ENCODE peak calls at places on chromosomes 16 and 17, in seven cellular contexts. One of them, this sample, is unnamed.

GRCh38 chr16:1723450-1724147 is 17.6 kb downstream of the MAPK8IP3 start:
- DNase-seq in IMR-90: peak
- DNase-seq in SK-N-SH: peak
- DNase-seq in K562: peak
- DNase-seq in HepG2: peak
- DNase-seq in GM12878: no peak
- DNase-seq in A549: peak
- DNase-seq in this sample: peak

GRCh38 chr16:4182581-4183257 is 59.2 kb downstream of the SRL start:
- DNase-seq in IMR-90: no peak
- DNase-seq in SK-N-SH: no peak
- DNase-seq in K562: no peak
- DNase-seq in HepG2: no peak
- DNase-seq in GM12878: no peak
- DNase-seq in A549: no peak
- DNase-seq in this sample: no peak

GRCh38 chr16:22357635-22357971 is 16.8 kb downstream of the CDR2 start:
- DNase-seq in IMR-90: no peak
- DNase-seq in SK-N-SH: no peak
- DNase-seq in K562: no peak
- DNase-seq in HepG2: no peak
- DNase-seq in GM12878: no peak
- DNase-seq in A549: no peak
- DNase-seq in this sample: no peak

GRCh38 chr17:29566473-29567361 is at the start of gene ABHD15:
- DNase-seq in IMR-90: peak
- DNase-seq in SK-N-SH: peak
- DNase-seq in K562: no peak
- DNase-seq in HepG2: peak
- DNase-seq in GM12878: no peak
- DNase-seq in A549: peak
- DNase-seq in this sample: no peak

GRCh38 chr17:82242977-82243647 is 14.3 kb downstream of the SLC16A3 start:
- DNase-seq in IMR-90: peak
- DNase-seq in SK-N-SH: peak
- DNase-seq in K562: no peak
- DNase-seq in HepG2: peak
- DNase-seq in GM12878: no peak
- DNase-seq in A549: no peak
- DNase-seq in this sample: no peak

GRCh38 chr17:50908860-50909764 is 43.0 kb upstream of the TOB1 start:
- DNase-seq in IMR-90: no peak
- DNase-seq in SK-N-SH: no peak
- DNase-seq in K562: no peak
- DNase-seq in HepG2: peak
- DNase-seq in GM12878: no peak
- DNase-seq in A549: no peak
- DNase-seq in this sample: no peak

GRCh38 chr16:70478912-70479341 is 24.5 kb downstream of the FCSK start:
- DNase-seq in IMR-90: no peak
- DNase-seq in SK-N-SH: no peak
- DNase-seq in K562: no peak
- DNase-seq in HepG2: no peak
- DNase-seq in GM12878: no peak
- DNase-seq in A549: no peak
- DNase-seq in this sample: no peak

GRCh38 chr17:63450551-63450950 is 4.4 kb upstream of the CYB561 start:
- DNase-seq in IMR-90: peak
- DNase-seq in SK-N-SH: peak
- DNase-seq in K562: no peak
- DNase-seq in HepG2: no peak
- DNase-seq in GM12878: no peak
- DNase-seq in A549: no peak
- DNase-seq in this sample: no peak

GRCh38 chr17:50055055-50055425 is 870 bp upstream of the ITGA3 start:
- DNase-seq in IMR-90: no peak
- DNase-seq in SK-N-SH: no peak
- DNase-seq in K562: no peak
- DNase-seq in HepG2: no peak
- DNase-seq in GM12878: no peak
- DNase-seq in A549: no peak
- DNase-seq in this sample: peak

GRCh38 chr17:51189628-51190027 is 23.4 kb downstream of the NME2 start:
- DNase-seq in IMR-90: peak
- DNase-seq in SK-N-SH: no peak
- DNase-seq in K562: no peak
- DNase-seq in HepG2: no peak
- DNase-seq in GM12878: no peak
- DNase-seq in A549: no peak
- DNase-seq in this sample: no peak

GRCh38 chr17:73050797-73051196 is 41.7 kb downstream of the SLC39A11 start:
- DNase-seq in IMR-90: no peak
- DNase-seq in SK-N-SH: no peak
- DNase-seq in K562: no peak
- DNase-seq in HepG2: no peak
- DNase-seq in GM12878: no peak
- DNase-seq in A549: no peak
- DNase-seq in this sample: no peak

GRCh38 chr17:16282522-16282921 is 65.5 kb downstream of the PIGL start:
- DNase-seq in IMR-90: peak
- DNase-seq in SK-N-SH: no peak
- DNase-seq in K562: no peak
- DNase-seq in HepG2: no peak
- DNase-seq in GM12878: no peak
- DNase-seq in A549: no peak
- DNase-seq in this sample: no peak

GRCh38 chr17:66959641-66960375 is 4.7 kb upstream of the CACNG4 start:
- DNase-seq in IMR-90: no peak
- DNase-seq in SK-N-SH: no peak
- DNase-seq in K562: no peak
- DNase-seq in HepG2: no peak
- DNase-seq in GM12878: no peak
- DNase-seq in A549: no peak
- DNase-seq in this sample: no peak

GRCh38 chr16:69762843-69763556 is 868 bp downstream of the WWP2 start:
- DNase-seq in IMR-90: peak
- DNase-seq in SK-N-SH: no peak
- DNase-seq in K562: peak
- DNase-seq in HepG2: peak
- DNase-seq in GM12878: no peak
- DNase-seq in A549: no peak
- DNase-seq in this sample: no peak

GRCh38 chr17:75504347-75505151 is 10.8 kb downstream of the CASKIN2 start:
- DNase-seq in IMR-90: no peak
- DNase-seq in SK-N-SH: peak
- DNase-seq in K562: peak
- DNase-seq in HepG2: peak
- DNase-seq in GM12878: no peak
- DNase-seq in A549: peak
- DNase-seq in this sample: peak

GRCh38 chr16:88770459-88771293 is 14.3 kb downstream of the PIEZO1 start:
- DNase-seq in IMR-90: peak
- DNase-seq in SK-N-SH: peak
- DNase-seq in K562: peak
- DNase-seq in HepG2: peak
- DNase-seq in GM12878: no peak
- DNase-seq in A549: no peak
- DNase-seq in this sample: peak

GRCh38 chr16:68332411-68333121 is 21.7 kb downstream of the PRMT7 start:
- DNase-seq in IMR-90: peak
- DNase-seq in SK-N-SH: peak
- DNase-seq in K562: no peak
- DNase-seq in HepG2: peak
- DNase-seq in GM12878: no peak
- DNase-seq in A549: no peak
- DNase-seq in this sample: no peak

GRCh38 chr17:49996495-49997255 is 1.7 kb upstream of the DLX3 start:
- DNase-seq in IMR-90: peak
- DNase-seq in SK-N-SH: peak
- DNase-seq in K562: peak
- DNase-seq in HepG2: no peak
- DNase-seq in GM12878: no peak
- DNase-seq in A549: peak
- DNase-seq in this sample: peak

GRCh38 chr17:83091257-83092141 is 12.1 kb downstream of the METRNL start:
- DNase-seq in IMR-90: no peak
- DNase-seq in SK-N-SH: no peak
- DNase-seq in K562: no peak
- DNase-seq in HepG2: peak
- DNase-seq in GM12878: no peak
- DNase-seq in A549: no peak
- DNase-seq in this sample: no peak

DNA sequence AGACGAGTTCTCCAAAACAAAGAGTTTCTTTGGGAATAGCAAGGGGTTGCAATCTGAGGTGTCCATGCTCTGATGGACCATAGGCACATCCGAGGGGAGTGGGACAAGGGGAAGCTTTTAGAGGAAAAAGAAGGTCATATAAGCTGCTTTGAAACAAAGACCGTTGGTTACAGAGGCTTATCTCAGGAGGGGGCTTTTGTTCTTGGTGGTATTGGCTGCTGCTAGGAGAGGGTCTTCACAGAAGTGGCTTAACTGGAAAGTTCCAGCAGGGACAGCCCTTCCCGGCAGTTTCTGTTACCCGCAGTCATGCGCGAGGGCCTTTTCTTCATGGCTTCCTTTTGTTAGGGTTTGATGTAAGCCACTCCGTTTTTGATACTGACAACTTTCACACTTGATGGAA is 76.0 kb downstream of the RAP1GAP2 start:
- DNase-seq in IMR-90: no peak
- DNase-seq in SK-N-SH: no peak
- DNase-seq in K562: no peak
- DNase-seq in HepG2: no peak
- DNase-seq in GM12878: no peak
- DNase-seq in A549: no peak
- DNase-seq in this sample: no peak
- TF ChIP-seq RFX5 in IMR-90: no peak
- TF ChIP-seq RFX5 in SK-N-SH: no peak
- TF ChIP-seq RFX5 in K562: no peak
- TF ChIP-seq RFX5 in HepG2: no peak
- TF ChIP-seq RFX5 in GM12878: no peak
- TF ChIP-seq RFX5 in A549: no peak
- TF ChIP-seq RFX5 in this sample: no peak

GRCh38 chr17:79628861-79629547 is 18.2 kb upstream of the RBFOX3 start:
- DNase-seq in IMR-90: no peak
- DNase-seq in SK-N-SH: peak
- DNase-seq in K562: no peak
- DNase-seq in HepG2: no peak
- DNase-seq in GM12878: no peak
- DNase-seq in A549: no peak
- DNase-seq in this sample: no peak
- TF ChIP-seq RFX5 in IMR-90: no peak
- TF ChIP-seq RFX5 in SK-N-SH: no peak
- TF ChIP-seq RFX5 in K562: no peak
- TF ChIP-seq RFX5 in HepG2: no peak
- TF ChIP-seq RFX5 in GM12878: no peak
- TF ChIP-seq RFX5 in A549: no peak
- TF ChIP-seq RFX5 in this sample: no peak

GRCh38 chr16:59635674-59636073 is 901.6 kb upstream of the GOT2 start:
- DNase-seq in IMR-90: peak
- DNase-seq in SK-N-SH: no peak
- DNase-seq in K562: no peak
- DNase-seq in HepG2: no peak
- DNase-seq in GM12878: no peak
- DNase-seq in A549: no peak
- DNase-seq in this sample: no peak

GRCh38 chr16:59633996-59634579 is 900.0 kb upstream of the GOT2 start:
- DNase-seq in IMR-90: peak
- DNase-seq in SK-N-SH: no peak
- DNase-seq in K562: no peak
- DNase-seq in HepG2: no peak
- DNase-seq in GM12878: no peak
- DNase-seq in A549: no peak
- DNase-seq in this sample: no peak

GRCh38 chr16:59634951-59635350 is 900.8 kb upstream of the GOT2 start:
- DNase-seq in IMR-90: peak
- DNase-seq in SK-N-SH: no peak
- DNase-seq in K562: no peak
- DNase-seq in HepG2: no peak
- DNase-seq in GM12878: no peak
- DNase-seq in A549: no peak
- DNase-seq in this sample: no peak

DNA sequence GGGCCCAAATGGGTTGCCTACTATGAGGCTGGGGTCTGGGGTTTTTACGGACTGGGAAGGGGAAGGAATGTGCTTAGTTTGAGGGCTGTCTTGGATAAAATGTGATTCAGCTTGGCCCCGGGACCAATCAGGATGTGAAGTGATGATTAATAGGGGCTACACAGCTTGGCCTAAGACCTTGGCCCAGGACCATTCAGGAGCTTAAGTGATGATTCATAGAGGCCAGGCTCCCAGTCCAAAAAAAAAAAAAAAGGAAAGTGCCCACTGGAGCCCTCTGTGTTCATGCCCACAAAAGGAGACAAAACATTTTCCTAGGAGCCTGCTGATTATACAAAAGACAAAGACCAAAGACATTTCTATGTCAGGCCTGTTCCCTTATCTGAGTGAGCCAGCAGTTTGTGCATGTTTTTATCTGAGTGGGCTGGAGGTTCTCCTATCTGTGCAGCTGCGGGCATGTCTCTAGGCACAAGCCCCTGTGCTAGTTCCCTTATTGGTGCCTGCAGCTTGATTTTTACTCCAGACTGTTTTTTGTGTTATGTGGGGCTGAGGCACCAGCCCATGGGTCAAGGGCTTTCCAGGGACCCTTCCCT is 898.2 kb upstream of the GOT2 start:
- DNase-seq in IMR-90: peak
- DNase-seq in SK-N-SH: no peak
- DNase-seq in K562: peak
- DNase-seq in HepG2: no peak
- DNase-seq in GM12878: no peak
- DNase-seq in A549: no peak
- DNase-seq in this sample: no peak
- TF ChIP-seq RFX5 in IMR-90: no peak
- TF ChIP-seq RFX5 in SK-N-SH: no peak
- TF ChIP-seq RFX5 in K562: no peak
- TF ChIP-seq RFX5 in HepG2: no peak
- TF ChIP-seq RFX5 in GM12878: no peak
- TF ChIP-seq RFX5 in A549: no peak
- TF ChIP-seq RFX5 in this sample: no peak

DNA sequence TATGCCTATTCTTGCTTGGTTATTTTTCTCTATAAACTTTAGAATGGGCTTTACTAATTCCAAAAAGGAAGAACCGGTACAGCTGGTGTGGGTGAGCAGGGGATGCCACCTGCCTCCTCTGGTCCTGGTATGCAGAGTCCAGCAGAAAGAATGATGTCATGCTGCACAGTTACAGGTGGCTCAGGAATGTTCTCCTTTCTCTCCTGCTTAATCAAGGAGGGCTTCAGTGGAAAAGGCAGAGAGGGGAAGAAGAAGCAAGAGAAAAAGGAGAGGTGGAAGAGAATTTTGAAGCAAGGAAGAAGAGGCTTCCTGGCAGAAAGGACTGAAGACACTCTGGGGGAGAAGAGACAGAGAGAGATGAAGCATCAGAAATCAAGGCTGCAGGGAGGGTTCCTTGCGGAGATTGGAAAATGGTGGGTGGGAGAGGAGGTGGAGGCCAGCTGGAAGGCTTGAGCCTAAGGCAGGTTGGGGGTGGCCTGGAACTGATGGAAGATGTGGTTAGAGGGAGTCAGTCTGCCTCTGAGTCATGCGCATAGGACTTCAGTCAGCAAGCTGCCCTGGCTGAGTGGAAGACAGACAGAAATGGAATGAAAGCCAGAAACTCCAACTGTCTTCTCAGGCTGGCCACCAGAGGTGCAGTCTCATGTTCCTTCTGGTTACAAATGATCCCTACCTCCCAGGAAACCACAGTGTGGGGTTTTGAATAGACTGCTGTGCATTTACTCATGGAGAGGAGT is 64.6 kb upstream of the CRHR1 start:
- DNase-seq in IMR-90: peak
- DNase-seq in SK-N-SH: no peak
- DNase-seq in K562: peak
- DNase-seq in HepG2: peak
- DNase-seq in GM12878: no peak
- DNase-seq in A549: peak
- DNase-seq in this sample: no peak
- TF ChIP-seq RFX5 in IMR-90: no peak
- TF ChIP-seq RFX5 in SK-N-SH: no peak
- TF ChIP-seq RFX5 in K562: no peak
- TF ChIP-seq RFX5 in HepG2: peak
- TF ChIP-seq RFX5 in GM12878: no peak
- TF ChIP-seq RFX5 in A549: no peak
- TF ChIP-seq RFX5 in this sample: no peak

This sample was measured in H1.